ENCODE peak calls at places on chromosomes 6 and 20, in four cellular contexts. One of them, this sample, is unnamed.

GRCh38 chr6:45327956-45328522 is at the start of gene RUNX2:
- DNase-seq in GM23248: peak; percentile 83
- DNase-seq in upper lobe of right lung: no peak
- DNase-seq in aorta: no peak
- DNase-seq in this sample: no peak

GRCh38 chr6:132115714-132116366 is 164.7 kb upstream of the CCN2 start:
- DNase-seq in GM23248: peak; percentile 57
- DNase-seq in aorta: no peak
- DNase-seq in upper lobe of right lung: no peak
- DNase-seq in this sample: no peak

GRCh38 chr6:36735110-36735971 is 37.7 kb downstream of the RAB44 start:
- DNase-seq in upper lobe of right lung: peak; percentile 83
- DNase-seq in aorta: peak; percentile 93
- DNase-seq in GM23248: peak; percentile 96
- DNase-seq in this sample: peak; percentile 94

GRCh38 chr6:44078795-44079671 is 48.2 kb downstream of the MRPL14 start:
- DNase-seq in GM23248: peak; percentile 74
- DNase-seq in upper lobe of right lung: no peak
- DNase-seq in aorta: peak; percentile 73
- DNase-seq in this sample: peak; percentile 82

GRCh38 chr6:34806738-34807453 is 15.0 kb downstream of the BLTP3A start:
- DNase-seq in GM23248: peak; percentile 29
- DNase-seq in aorta: no peak
- DNase-seq in upper lobe of right lung: no peak
- DNase-seq in this sample: no peak

GRCh38 chr6:159913375-159913774 is 22.6 kb downstream of the MAS1 start:
- DNase-seq in aorta: no peak
- DNase-seq in upper lobe of right lung: no peak
- DNase-seq in GM23248: no peak
- DNase-seq in this sample: no peak

GRCh38 chr6:38404355-38404754 is 235.4 kb downstream of the BTBD9 start:
- DNase-seq in GM23248: no peak
- DNase-seq in aorta: no peak
- DNase-seq in upper lobe of right lung: no peak
- DNase-seq in this sample: no peak

GRCh38 chr20:51176446-51176845 is 153.5 kb upstream of the KCNG1 start:
- DNase-seq in GM23248: no peak
- DNase-seq in upper lobe of right lung: no peak
- DNase-seq in aorta: no peak
- DNase-seq in this sample: no peak

GRCh38 chr20:15236812-15237211 is 899.4 kb upstream of the FLRT3 start:
- DNase-seq in GM23248: peak; percentile 71
- DNase-seq in upper lobe of right lung: no peak
- DNase-seq in aorta: no peak
- DNase-seq in this sample: no peak

GRCh38 chr6:46876126-46876525 is 45.6 kb downstream of the ADGRF5 start:
- DNase-seq in GM23248: peak; percentile 5
- DNase-seq in upper lobe of right lung: no peak
- DNase-seq in aorta: no peak
- DNase-seq in this sample: no peak

GRCh38 chr6:89986650-89987074 is 92.4 kb downstream of the GJA10 start:
- DNase-seq in aorta: no peak
- DNase-seq in GM23248: peak; percentile 78
- DNase-seq in upper lobe of right lung: no peak
- DNase-seq in this sample: no peak

GRCh38 chr6:75611702-75612375 is 10.2 kb downstream of the SENP6 start:
- DNase-seq in aorta: no peak
- DNase-seq in GM23248: peak; percentile 75
- DNase-seq in upper lobe of right lung: no peak
- DNase-seq in this sample: no peak

GRCh38 chr20:35436175-35436568 is 1.9 kb downstream of the GDF5 start:
- DNase-seq in upper lobe of right lung: no peak
- DNase-seq in GM23248: no peak
- DNase-seq in aorta: no peak
- DNase-seq in this sample: no peak

GRCh38 chr20:35431621-35432429 is 6.2 kb downstream of the GDF5 start:
- DNase-seq in GM23248: no peak
- DNase-seq in upper lobe of right lung: no peak
- DNase-seq in aorta: no peak
- DNase-seq in this sample: no peak

GRCh38 chr20:35433337-35433736 is 4.7 kb downstream of the GDF5 start:
- DNase-seq in GM23248: no peak
- DNase-seq in aorta: no peak
- DNase-seq in upper lobe of right lung: no peak
- DNase-seq in this sample: no peak

GRCh38 chr20:35432430-35432735 is 5.6 kb downstream of the GDF5 start:
- DNase-seq in upper lobe of right lung: no peak
- DNase-seq in aorta: no peak
- DNase-seq in GM23248: no peak
- DNase-seq in this sample: no peak

DNA sequence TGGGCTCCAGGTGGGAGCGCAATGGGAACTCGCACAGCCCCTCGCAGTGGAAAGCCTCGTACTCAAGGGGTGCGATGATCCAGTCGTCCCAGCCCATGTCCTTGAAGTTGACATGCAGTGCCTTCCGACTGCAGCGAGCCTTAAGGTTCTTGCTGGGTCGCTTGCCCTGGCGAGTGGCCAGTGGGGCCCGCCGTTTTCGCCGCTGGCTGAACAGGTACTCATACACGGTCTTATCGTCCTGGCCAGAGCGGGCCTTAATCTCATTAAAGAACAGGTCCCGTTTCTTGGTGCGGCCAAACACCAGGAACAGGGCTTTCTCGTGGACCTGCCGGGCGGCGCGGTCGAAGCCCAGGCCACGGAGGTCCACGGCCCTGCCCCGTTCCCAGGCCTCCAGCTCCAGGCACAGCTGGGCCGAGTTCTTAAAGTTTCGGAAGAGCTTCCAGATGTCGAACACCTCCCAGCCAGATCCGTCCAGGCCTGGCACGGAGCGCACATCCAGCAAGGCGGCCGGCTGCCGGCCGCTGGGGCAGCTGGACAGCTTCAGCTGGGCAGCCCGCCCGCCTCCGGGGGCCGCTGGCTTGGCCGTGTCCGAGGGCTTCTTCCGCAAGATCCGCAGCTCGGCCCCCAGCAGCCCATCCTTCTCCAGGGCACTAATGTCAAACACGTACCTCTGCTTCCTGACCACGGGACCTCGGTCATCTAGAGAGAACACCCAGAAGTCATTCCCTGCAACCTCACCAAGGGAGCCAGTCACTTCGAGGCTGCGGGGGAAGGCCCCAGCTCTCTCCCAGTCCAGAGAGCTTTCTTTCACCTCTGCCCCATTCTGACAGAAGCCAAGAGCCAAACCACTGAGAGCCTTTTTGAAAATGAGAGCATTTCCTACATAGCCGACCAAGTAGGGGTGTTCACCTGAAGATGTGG is 3.7 kb downstream of the GDF5 start:
- DNase-seq in upper lobe of right lung: peak; percentile 70
- DNase-seq in GM23248: peak; percentile 14
- DNase-seq in aorta: no peak
- DNase-seq in this sample: peak; percentile 87
- H3K27ac ChIP-seq in upper lobe of right lung: no peak overlapping the region
- H3K27ac ChIP-seq in GM23248: no peak overlapping the region
- H3K27ac ChIP-seq in aorta: no peak overlapping the region
- H3K27ac ChIP-seq in this sample: no peak overlapping the region

DNA sequence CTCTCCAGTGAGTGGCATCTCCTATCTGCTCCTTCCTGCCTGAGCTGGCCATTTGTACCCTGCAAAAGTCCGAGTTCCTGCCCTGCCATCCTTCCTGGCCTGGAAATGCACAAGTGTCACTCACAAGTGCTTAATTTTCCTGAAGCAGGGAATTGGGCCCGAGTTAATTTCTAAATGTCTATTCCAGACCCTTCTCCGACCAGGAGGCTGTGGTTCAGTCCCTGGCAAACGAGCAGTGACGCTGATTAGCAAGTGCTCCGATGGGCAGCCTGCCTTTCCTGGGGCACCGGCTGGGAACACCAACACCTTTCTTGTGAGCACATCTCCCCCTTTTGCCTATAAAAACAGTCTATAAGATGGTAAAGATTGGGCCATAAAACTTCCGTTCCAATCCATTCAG is 1.7 kb downstream of the SIRPA start:
- DNase-seq in aorta: no peak
- DNase-seq in GM23248: no peak
- DNase-seq in upper lobe of right lung: no peak
- DNase-seq in this sample: no peak
- H3K4me1 ChIP-seq in aorta: no peaks in the 10 kb centered on the region
- H3K4me1 ChIP-seq in GM23248: peaks cover 43% of the 10 kb centered on the region
- H3K4me1 ChIP-seq in upper lobe of right lung: peaks cover 25% of the 10 kb centered on the region
- H3K4me1 ChIP-seq in this sample: peaks cover 9% of the 10 kb centered on the region

DNA sequence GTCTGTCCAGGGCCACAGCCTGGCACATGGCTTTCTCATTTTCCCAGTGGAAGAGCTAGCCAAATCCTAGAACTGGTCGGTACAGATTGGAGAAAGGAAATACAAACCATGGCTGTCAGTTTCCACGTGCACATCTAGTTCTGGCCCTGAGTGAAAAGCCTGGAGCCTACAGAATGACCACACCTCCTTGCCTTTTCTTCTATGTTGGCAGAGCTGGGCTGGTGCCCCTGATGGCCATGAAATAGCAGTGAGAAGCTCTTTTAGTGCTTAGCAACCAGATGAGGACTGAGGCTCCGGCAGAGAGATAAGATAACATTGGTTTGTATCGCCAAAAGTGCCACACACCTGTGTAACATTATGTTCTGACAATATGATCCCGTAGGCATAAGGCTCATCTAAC is 39.7 kb upstream of the TBC1D7 start:
- DNase-seq in aorta: no peak
- DNase-seq in upper lobe of right lung: no peak
- DNase-seq in GM23248: no peak
- DNase-seq in this sample: no peak
- H3K4me3 ChIP-seq in aorta: no peak overlapping the region
- H3K4me3 ChIP-seq in upper lobe of right lung: no peak overlapping the region
- H3K4me3 ChIP-seq in GM23248: no peak overlapping the region
- H3K4me3 ChIP-seq in this sample: no peak overlapping the region

GRCh38 chr6:125913864-125914351 is 42.7 kb upstream of the HINT3 start:
- DNase-seq in aorta: no peak
- DNase-seq in GM23248: peak; percentile 98
- DNase-seq in upper lobe of right lung: no peak
- DNase-seq in this sample: no peak
- H3K27ac ChIP-seq in aorta: no peak overlapping the region
- H3K27ac ChIP-seq in GM23248: peak overlapping the region; percentile 83
- H3K27ac ChIP-seq in upper lobe of right lung: no peak overlapping the region
- H3K27ac ChIP-seq in this sample: no peak overlapping the region

GRCh38 chr20:37363221-37364012 is 17.5 kb downstream of the SRC start:
- DNase-seq in upper lobe of right lung: peak; percentile 55
- DNase-seq in GM23248: no peak
- DNase-seq in aorta: no peak
- DNase-seq in this sample: no peak
- H3K4me1 ChIP-seq in upper lobe of right lung: peaks cover 7% of the 10 kb centered on the region
- H3K4me1 ChIP-seq in GM23248: peaks cover 9% of the 10 kb centered on the region
- H3K4me1 ChIP-seq in aorta: no peaks in the 10 kb centered on the region
- H3K4me1 ChIP-seq in this sample: no peaks in the 10 kb centered on the region

GRCh38 chr20:29497261-29497671 is 1760.2 kb upstream of the DEFB115 start:
- DNase-seq in aorta: peak; percentile 41
- DNase-seq in GM23248: peak; percentile 5
- DNase-seq in upper lobe of right lung: peak; percentile 61
- DNase-seq in this sample: peak; percentile 58
- H3K4me3 ChIP-seq in aorta: no peak overlapping the region
- H3K4me3 ChIP-seq in GM23248: peak overlapping the region; percentile 35
- H3K4me3 ChIP-seq in upper lobe of right lung: peak overlapping the region; percentile 19
- H3K4me3 ChIP-seq in this sample: no peak overlapping the region

GRCh38 chr6:25173951-25174474 is 105.2 kb upstream of the CARMIL1 start:
- DNase-seq in GM23248: peak; percentile 88
- DNase-seq in upper lobe of right lung: peak; percentile 68
- DNase-seq in aorta: no peak
- DNase-seq in this sample: no peak

GRCh38 chr6:25172819-25173218 is 106.4 kb upstream of the CARMIL1 start:
- DNase-seq in GM23248: peak; percentile 90
- DNase-seq in upper lobe of right lung: peak; percentile 59
- DNase-seq in aorta: no peak
- DNase-seq in this sample: no peak

GRCh38 chr6:25171301-25171700 is 107.9 kb upstream of the CARMIL1 start:
- DNase-seq in GM23248: no peak
- DNase-seq in aorta: no peak
- DNase-seq in upper lobe of right lung: no peak
- DNase-seq in this sample: no peak

GRCh38 chr6:25174678-25175077 is 104.5 kb upstream of the CARMIL1 start:
- DNase-seq in upper lobe of right lung: no peak
- DNase-seq in aorta: no peak
- DNase-seq in GM23248: no peak
- DNase-seq in this sample: no peak

DNA sequence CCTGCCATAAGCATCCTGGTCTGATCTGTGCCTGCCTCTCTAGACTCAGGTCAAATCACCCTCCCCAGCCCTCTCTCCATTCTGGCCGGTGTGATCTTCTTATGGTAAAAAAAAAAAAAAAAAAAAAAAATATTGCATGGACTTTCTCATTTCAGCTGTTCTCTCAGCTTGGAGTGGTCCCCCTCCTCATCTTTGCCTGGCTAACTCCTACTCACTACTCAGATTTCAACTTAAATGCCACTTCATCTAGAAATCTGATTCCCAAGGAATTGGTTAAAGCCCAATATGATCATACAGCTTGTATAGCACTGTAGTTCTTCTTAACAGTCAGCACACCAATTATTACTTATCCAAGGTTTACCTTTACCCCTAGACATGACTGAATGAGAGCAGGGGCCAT is 105.9 kb upstream of the CARMIL1 start:
- DNase-seq in upper lobe of right lung: no peak
- DNase-seq in aorta: no peak
- DNase-seq in GM23248: no peak
- DNase-seq in this sample: no peak
- H3K27ac ChIP-seq in upper lobe of right lung: peak overlapping the region; percentile 34
- H3K27ac ChIP-seq in aorta: no peak overlapping the region
- H3K27ac ChIP-seq in GM23248: peak overlapping the region; percentile 81
- H3K27ac ChIP-seq in this sample: no peak overlapping the region

DNA sequence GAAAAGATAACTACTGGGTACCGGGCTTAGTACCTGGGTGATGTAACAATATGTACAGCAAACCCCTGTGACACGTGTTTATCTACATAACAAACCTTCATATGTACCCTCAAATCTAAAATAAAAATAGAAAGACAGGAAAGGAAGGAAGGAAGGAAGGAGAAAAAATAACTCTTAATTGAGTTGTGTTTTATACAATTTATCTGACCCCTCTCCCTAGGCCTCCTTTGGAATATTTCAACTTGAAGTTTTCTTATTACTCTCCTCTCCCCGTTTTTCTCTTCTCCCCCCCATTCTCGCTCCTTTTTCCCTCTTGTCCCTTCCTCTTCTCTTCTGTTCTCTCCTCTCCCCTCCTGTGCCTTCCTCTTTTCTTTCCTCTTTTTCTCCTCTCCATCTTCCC is 156.1 kb downstream of the F13A1 start:
- DNase-seq in aorta: no peak
- DNase-seq in GM23248: no peak
- DNase-seq in upper lobe of right lung: no peak
- DNase-seq in this sample: no peak
- H3K4me1 ChIP-seq in aorta: no peaks in the 10 kb centered on the region
- H3K4me1 ChIP-seq in GM23248: no peaks in the 10 kb centered on the region
- H3K4me1 ChIP-seq in upper lobe of right lung: no peaks in the 10 kb centered on the region
- H3K4me1 ChIP-seq in this sample: no peaks in the 10 kb centered on the region

GRCh38 chr6:19368511-19368910 is 468.7 kb upstream of the ID4 start:
- DNase-seq in upper lobe of right lung: no peak
- DNase-seq in GM23248: peak; percentile 83
- DNase-seq in aorta: no peak
- DNase-seq in this sample: no peak
- H3K4me3 ChIP-seq in upper lobe of right lung: no peak overlapping the region
- H3K4me3 ChIP-seq in GM23248: no peak overlapping the region
- H3K4me3 ChIP-seq in aorta: no peak overlapping the region
- H3K4me3 ChIP-seq in this sample: no peak overlapping the region